ENCODE peak calls at places on chromosomes 4 and X, in eight cellular contexts. D is cardiac fibroblast, W is pancreas, O is GM20000, E is A549, H is AG04449, T is astrocyte of the cerebellum, U is WERI-Rb-1. Z is an unnamed sample.

GRCh38 chr4:100581337-100581736 is 63.5 kb upstream of the EMCN start:
- DNase-seq in H (no peak), W (no peak), D (no peak), U (no peak), E (no peak), T (no peak), O (no peak), Z (no peak)

GRCh38 chr4:181952478-181952877 is 290.7 kb upstream of the TENM3 start:
- DNase-seq in E (peak; percentile 64), H (peak; percentile 86), W (no peak), U (no peak), O (no peak), T (peak; percentile 68), D (peak; percentile 88), Z (no peak)

GRCh38 chr4:147578057-147578476 is 39.1 kb upstream of the TMEM184C start:
- DNase-seq in W (no peak), H (peak; percentile 84), U (no peak), D (peak; percentile 95), E (peak; percentile 84), T (peak; percentile 72), O (no peak), Z (no peak)

GRCh38 chrX:460823-461640 is 74.3 kb upstream of the PPP2R3B start:
- DNase-seq in H (no peak), E (no peak), U (no peak), W (no peak), T (no peak), O (no peak), D (no peak), Z (no peak)

GRCh38 chrX:25125483-25125882 is 109.7 kb upstream of the ARX start:
- DNase-seq in O (no peak), D (no peak), U (no peak), E (no peak), W (no peak), H (no peak), T (no peak), Z (no peak)

GRCh38 chr4:95204267-95204835 is 344.4 kb downstream of the UNC5C start:
- DNase-seq in W (no peak), U (no peak), T (peak; percentile 26), D (no peak), O (no peak), E (no peak), H (no peak), Z (no peak)

GRCh38 chr4:97646997-97647396 is 496.3 kb downstream of the STPG2 start:
- DNase-seq in U (no peak), O (no peak), W (no peak), D (peak; percentile 48), H (no peak), E (no peak), T (peak; percentile 34), Z (no peak)

GRCh38 chr4:176593943-176594342 is 198.8 kb downstream of the VEGFC start:
- DNase-seq in W (no peak), H (no peak), E (no peak), U (no peak), D (no peak), T (no peak), O (no peak), Z (no peak)

GRCh38 chr4:6907658-6908191 is 1.9 kb upstream of the TBC1D14 start:
- DNase-seq in O (peak; percentile 58), T (no peak), E (peak; percentile 32), H (no peak), U (peak; percentile 74), D (peak; percentile 48), W (no peak), Z (no peak)

GRCh38 chr4:24973471-24974251 is 57.1 kb downstream of the LGI2 start:
- DNase-seq in W (no peak), O (no peak), H (no peak), U (no peak), E (peak; percentile 48), T (peak; percentile 27), D (peak; percentile 22), Z (no peak)

GRCh38 chr4:1640110-1640509 is 44.0 kb downstream of the FAM53A start:
- DNase-seq in D (no peak), T (no peak), W (no peak), E (no peak), O (no peak), H (no peak), U (no peak), Z (no peak)

GRCh38 chr4:98300706-98301105 is 39.5 kb downstream of the RAP1GDS1 start:
- DNase-seq in E (no peak), W (no peak), H (no peak), T (no peak), U (no peak), D (no peak), O (no peak), Z (no peak)

GRCh38 chrX:118519411-118520205 is 24.0 kb downstream of the DOCK11 start:
- DNase-seq in D (peak; percentile 59), H (no peak), O (no peak), T (no peak), W (no peak), E (no peak), U (no peak), Z (no peak)

GRCh38 chr4:26458104-26458503 is 32.2 kb downstream of the CCKAR start:
- DNase-seq in D (no peak), E (no peak), U (no peak), W (no peak), H (peak; percentile 72), O (no peak), T (peak; percentile 32), Z (peak; percentile 46)

GRCh38 chr4:116913451-116913850 is 171.9 kb downstream of the TRAM1L1 start:
- DNase-seq in D (no peak), E (no peak), U (no peak), H (no peak), W (no peak), T (no peak), O (no peak), Z (no peak)

GRCh38 chrX:71285929-71286328 is 2.5 kb downstream of the NONO start:
- DNase-seq in E (no peak), O (no peak), U (no peak), T (no peak), D (no peak), H (no peak), W (no peak), Z (no peak)

GRCh38 chrX:71282514-71283408 is 674 bp upstream of the NONO start:
- DNase-seq in D (peak; percentile 51), U (no peak), O (peak; percentile 14), T (peak; percentile 1), H (no peak), W (no peak), E (peak; percentile 71), Z (no peak)

GRCh38 chrX:71283409-71284143 is at the start of gene NONO:
- DNase-seq in U (peak; percentile 92), W (peak; percentile 92), D (peak; percentile 99), E (peak; percentile 99), T (peak; percentile 97), O (peak; percentile 83), H (peak; percentile 94), Z (peak; percentile 95)
- TF ChIP-seq CTCF in U (no peak), W (no peak), D (no peak), E (no peak), T (peak; percentile 19), O (no peak), H (no peak), Z (peak; percentile 9)

GRCh38 chr4:85824166-85824945 is 349.4 kb downstream of the ARHGAP24 start:
- DNase-seq in H (no peak), U (no peak), O (no peak), W (no peak), D (no peak), T (no peak), E (no peak), Z (no peak)

GRCh38 chr4:85828295-85828910 is 353.5 kb downstream of the ARHGAP24 start:
- DNase-seq in H (no peak), T (no peak), D (peak; percentile 36), O (no peak), U (no peak), E (no peak), W (no peak), Z (no peak)

GRCh38 chr4:85823295-85823694 is 348.3 kb downstream of the ARHGAP24 start:
- DNase-seq in O (no peak), H (no peak), U (no peak), E (no peak), T (no peak), D (no peak), W (no peak), Z (no peak)

GRCh38 chr4:85829276-85830051 is 354.5 kb downstream of the ARHGAP24 start:
- DNase-seq in W (no peak), E (no peak), H (no peak), U (no peak), T (no peak), O (no peak), D (no peak), Z (no peak)

GRCh38 chr4:85825937-85826678 is 351.2 kb downstream of the ARHGAP24 start:
- DNase-seq in O (no peak), E (peak; percentile 61), U (peak; percentile 44), T (peak; percentile 77), D (peak; percentile 67), H (no peak), W (peak; percentile 54), Z (no peak)
- TF ChIP-seq CTCF in O (no peak), E (no peak), U (peak; percentile 24), T (peak; percentile 59), D (peak; percentile 2), H (peak; percentile 40), W (peak; percentile 16), Z (peak; percentile 58)

GRCh38 chr4:154084864-154085263 is 296.0 kb upstream of the SFRP2 start:
- DNase-seq in T (peak; percentile 11), W (no peak), D (no peak), U (no peak), O (no peak), E (no peak), H (no peak), Z (no peak)

GRCh38 chr4:154086247-154086646 is 297.4 kb upstream of the SFRP2 start:
- DNase-seq in E (peak; percentile 36), T (no peak), O (no peak), W (no peak), H (no peak), D (no peak), U (no peak), Z (no peak)

GRCh38 chr4:154078504-154079350 is 289.8 kb upstream of the SFRP2 start:
- DNase-seq in D (no peak), H (no peak), O (no peak), W (no peak), E (no peak), U (no peak), T (no peak), Z (no peak)

GRCh38 chr4:154081391-154081790 is 292.5 kb upstream of the SFRP2 start:
- DNase-seq in H (no peak), E (no peak), D (no peak), O (no peak), T (no peak), W (no peak), U (no peak), Z (no peak)

GRCh38 chr4:154082760-154083530 is 294.1 kb upstream of the SFRP2 start:
- DNase-seq in W (no peak), H (no peak), O (no peak), E (peak; percentile 13), U (peak; percentile 42), T (peak; percentile 13), D (peak; percentile 3), Z (no peak)
- TF ChIP-seq CTCF in W (no peak), H (no peak), O (peak; percentile 14), E (no peak), U (peak; percentile 69), T (peak; percentile 42), D (peak; percentile 42), Z (peak; percentile 44)

DNA sequence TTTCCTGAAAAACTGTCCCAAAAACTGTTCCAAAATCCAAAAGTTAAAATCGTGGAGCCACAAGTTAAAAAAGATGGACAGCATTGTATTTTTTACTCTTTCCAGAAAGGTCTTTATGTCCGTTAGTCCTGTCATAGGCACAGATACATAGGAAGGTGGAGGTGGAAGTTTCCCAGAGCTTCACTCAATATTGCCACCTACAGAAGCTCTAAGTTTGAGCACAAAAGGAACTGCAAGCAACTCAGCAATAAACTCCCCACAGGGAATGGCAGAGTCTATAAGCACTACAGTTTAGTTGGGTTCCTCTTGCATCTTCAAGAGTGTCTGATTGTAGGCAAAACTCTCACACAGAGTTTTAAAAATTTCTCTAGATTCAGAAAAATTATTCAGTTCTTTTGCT is 22.0 kb upstream of the UGT2B4 start:
- DNase-seq in O (no peak), W (no peak), H (no peak), E (peak; percentile 10), T (no peak), D (no peak), U (no peak), Z (no peak)
- TF ChIP-seq CTCF in O (no peak), W (no peak), H (no peak), E (no peak), T (no peak), D (no peak), U (no peak), Z (no peak)

Z was measured in osteocyte.